ENCODE peak calls at places on chromosomes 3 and 15, in eight cellular contexts. E, V, R, J, C, K, F and M are unnamed samples.
A peak's percentile ranks its signal among the peaks of the same experiment; 100 is the strongest.

GRCh38 chr3:25455316-25456232 is 27.5 kb downstream of the RARB start:
- DNase-seq in E (no peak), V (no peak), R (peak; percentile 59), J (no peak), C (peak; percentile 60), K (no peak), F (no peak), M (no peak)

GRCh38 chr15:93779341-93779740 is 452.0 kb upstream of the MCTP2 start:
- DNase-seq in E (no peak), V (no peak), R (no peak), J (no peak), C (no peak), K (no peak), F (no peak), M (no peak)

GRCh38 chr15:65305144-65305758 is 774 bp downstream of the RNU5B-1 start:
- DNase-seq in E (no peak), V (no peak), R (no peak), J (no peak), C (no peak), K (no peak), F (no peak), M (no peak)

GRCh38 chr3:52845157-52845556 is 10.3 kb upstream of the MUSTN1 start:
- DNase-seq in E (peak; percentile 38), V (peak; percentile 68), R (peak; percentile 71), J (peak; percentile 87), C (peak; percentile 68), K (peak; percentile 51), F (peak; percentile 40), M (peak; percentile 31)

GRCh38 chr15:41251411-41251810 is 20.3 kb downstream of the CHP1 start:
- DNase-seq in E (no peak), V (no peak), R (no peak), J (peak; percentile 43), C (no peak), K (no peak), F (no peak), M (no peak)

GRCh38 chr3:25306066-25306465 is 122.0 kb upstream of the RARB start:
- DNase-seq in E (no peak), V (no peak), R (no peak), J (no peak), C (no peak), K (no peak), F (no peak), M (no peak)

GRCh38 chr3:62732183-62732904 is 142.9 kb downstream of the CADPS start:
- DNase-seq in E (no peak), V (no peak), R (no peak), J (no peak), C (no peak), K (peak; percentile 57), F (peak; percentile 26), M (no peak)

GRCh38 chr3:48222616-48223513 is at the start of gene CAMP:
- DNase-seq in E (peak; percentile 30), V (peak; percentile 61), R (peak; percentile 76), J (peak; percentile 82), C (peak; percentile 25), K (peak; percentile 77), F (peak; percentile 54), M (peak; percentile 37)

GRCh38 chr15:78006567-78007205 is 70.8 kb downstream of the TBC1D2B start:
- DNase-seq in E (no peak), V (peak; percentile 94), R (peak; percentile 70), J (peak; percentile 82), C (no peak), K (no peak), F (peak; percentile 71), M (no peak)

GRCh38 chr15:64105113-64105704 is 9.4 kb downstream of the SNX1 start:
- DNase-seq in E (peak; percentile 57), V (no peak), R (no peak), J (no peak), C (peak; percentile 49), K (no peak), F (no peak), M (peak; percentile 38)

GRCh38 chr15:80846416-80846815 is 67.2 kb downstream of the CEMIP start:
- DNase-seq in E (peak; percentile 31), V (no peak), R (no peak), J (no peak), C (no peak), K (no peak), F (no peak), M (no peak)

GRCh38 chr3:191774485-191774884 is 313.5 kb downstream of the PYDC2 start:
- DNase-seq in E (no peak), V (no peak), R (no peak), J (no peak), C (no peak), K (no peak), F (no peak), M (no peak)

GRCh38 chr15:100663066-100663465 is 60.7 kb downstream of the ASB7 start:
- DNase-seq in E (no peak), V (no peak), R (no peak), J (peak; percentile 35), C (peak; percentile 19), K (no peak), F (no peak), M (no peak)

GRCh38 chr15:42796955-42797779 is 60.2 kb upstream of the CDAN1 start:
- DNase-seq in E (peak; percentile 1), V (no peak), R (no peak), J (no peak), C (no peak), K (no peak), F (no peak), M (no peak)

GRCh38 chr15:47471020-47471419 is 246.3 kb upstream of the SEMA6D start:
- DNase-seq in E (peak; percentile 67), V (no peak), R (no peak), J (no peak), C (no peak), K (no peak), F (no peak), M (no peak)

GRCh38 chr15:51331141-51331540 is 7.3 kb downstream of the CYP19A1 start:
- DNase-seq in E (peak; percentile 25), V (no peak), R (no peak), J (no peak), C (no peak), K (no peak), F (no peak), M (no peak)

GRCh38 chr3:37779289-37780152 is 82.2 kb upstream of the CTDSPL start:
- DNase-seq in E (peak; percentile 82), V (no peak), R (no peak), J (peak; percentile 70), C (peak; percentile 50), K (peak; percentile 58), F (no peak), M (no peak)

GRCh38 chr15:101178414-101178813 is 73.4 kb downstream of the CHSY1 start:
- DNase-seq in E (no peak), V (no peak), R (no peak), J (no peak), C (no peak), K (no peak), F (no peak), M (no peak)

GRCh38 chr15:32042269-32042996 is 12.1 kb downstream of the CHRNA7 start:
- DNase-seq in E (no peak), V (no peak), R (no peak), J (no peak), C (no peak), K (no peak), F (no peak), M (no peak)

GRCh38 chr3:143507735-143508580 is 340.3 kb downstream of the SLC9A9 start:
- DNase-seq in E (peak; percentile 72), V (no peak), R (no peak), J (no peak), C (no peak), K (no peak), F (no peak), M (no peak)

DNA sequence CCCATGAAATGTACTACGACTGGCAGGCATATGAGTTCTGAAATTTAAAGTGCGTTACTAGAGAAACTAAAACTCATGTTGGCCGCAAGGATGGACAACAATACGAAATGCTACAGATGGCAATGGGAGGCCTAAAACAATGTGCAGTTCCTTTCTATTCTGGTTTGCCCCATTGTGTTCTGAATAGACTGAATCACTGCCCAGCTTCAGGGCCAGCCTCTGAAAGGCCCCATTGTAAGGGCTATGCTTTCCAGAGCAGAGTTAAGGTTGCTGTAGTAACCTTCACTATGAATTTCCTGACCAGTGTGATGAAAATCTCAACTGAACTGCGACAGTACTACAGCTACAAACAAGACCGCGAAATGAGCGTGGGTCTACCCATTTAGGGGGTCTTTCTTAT is 80.3 kb downstream of the MYO1E start:
- DNase-seq in E (peak; percentile 51), V (no peak), R (no peak), J (no peak), C (no peak), K (no peak), F (no peak), M (no peak)
- H3K4me3 ChIP-seq in E (no peak overlapping the region), V (no peak overlapping the region), R (no peak overlapping the region), J (no peak overlapping the region), C (no peak overlapping the region), K (no peak overlapping the region), F (no peak overlapping the region), M (no peak overlapping the region)

GRCh38 chr3:4981688-4982494 is 2.7 kb downstream of the BHLHE40 start:
- DNase-seq in E (peak; percentile 81), V (no peak), R (no peak), J (peak; percentile 70), C (no peak), K (no peak), F (no peak), M (no peak)
- TF ChIP-seq POLR2A in E (peak; percentile 45), V (no peak), R (no peak), J (peak; percentile 40), C (no peak), K (peak; percentile 5), F (no peak), M (no peak)

GRCh38 chr15:99174567-99174966 is 69.7 kb downstream of the SYNM start:
- DNase-seq in E (no peak), V (no peak), R (peak; percentile 59), J (no peak), C (no peak), K (no peak), F (no peak), M (no peak)
- H3K27ac ChIP-seq in E (no peak overlapping the region), V (no peak overlapping the region), R (peak overlapping the region; percentile 85), J (peak overlapping the region; percentile 38), C (peak overlapping the region; percentile 83), K (no peak overlapping the region), F (peak overlapping the region; percentile 83), M (peak overlapping the region; percentile 51)

DNA sequence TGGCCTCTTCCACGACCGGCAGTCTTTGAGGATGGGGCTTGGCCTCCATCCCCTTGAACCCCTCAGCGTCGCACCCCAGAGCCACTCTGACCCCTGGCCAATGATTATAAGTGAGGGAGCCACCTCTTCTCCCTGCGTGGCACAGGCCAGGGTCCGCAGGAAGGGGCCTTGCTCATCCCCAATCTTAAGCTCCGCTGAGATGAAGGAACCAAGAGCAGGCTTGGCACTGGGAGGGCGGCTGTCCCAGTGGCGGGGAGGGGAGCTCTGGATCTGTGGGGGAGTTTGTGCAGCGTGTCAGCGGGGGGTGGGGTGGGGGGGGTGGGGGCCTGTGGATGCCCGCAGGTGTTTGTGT is 13.8 kb upstream of the ADPGK start:
- DNase-seq in E (no peak), V (no peak), R (no peak), J (no peak), C (no peak), K (no peak), F (no peak), M (no peak)
- H3K4me3 ChIP-seq in E (peak overlapping the region; percentile 53), V (peak overlapping the region; percentile 54), R (peak overlapping the region; percentile 49), J (no peak overlapping the region), C (peak overlapping the region; percentile 26), K (peak overlapping the region; percentile 44), F (peak overlapping the region; percentile 40), M (peak overlapping the region; percentile 57)

GRCh38 chr3:192992346-192992745 is 74.7 kb upstream of the MB21D2 start:
- DNase-seq in E (no peak), V (no peak), R (no peak), J (no peak), C (no peak), K (no peak), F (no peak), M (no peak)
- TF ChIP-seq POLR2A in E (no peak), V (no peak), R (no peak), J (no peak), C (no peak), K (no peak), F (no peak), M (no peak)

GRCh38 chr3:133466531-133467386 is 66.9 kb downstream of the BFSP2 start:
- DNase-seq in E (no peak), V (no peak), R (peak; percentile 40), J (no peak), C (no peak), K (peak; percentile 72), F (no peak), M (no peak)
- H3K27ac ChIP-seq in E (no peak overlapping the region), V (no peak overlapping the region), R (no peak overlapping the region), J (no peak overlapping the region), C (no peak overlapping the region), K (peak overlapping the region; percentile 74), F (no peak overlapping the region), M (no peak overlapping the region)